ENCODE peak calls at places on chromosomes 12 and 14, in nine cellular contexts. K is ovary, R is breast epithelium, U is IMR-90, X is cardiac muscle cell, S is testis, M is transverse colon, J is astrocyte, A is thoracic aorta. O is an unnamed sample. For H3K4me1, the result is how much of the 10 kb centered on the place peaks cover.

GRCh38 chr12:674272-674781 is 11.1 kb upstream of the NINJ2 start:
- DNase-seq in K (no peak), R (no peak), U (peak), X (no peak), S (no peak), M (no peak), J (no peak), A (no peak), O (no peak)

GRCh38 chr12:39012870-39013269 is 107.5 kb upstream of the CPNE8 start:
- DNase-seq in K (no peak), R (no peak), U (no peak), X (no peak), S (no peak), M (no peak), J (peak), A (no peak), O (no peak)

GRCh38 chr14:100297320-100298300 is 8.6 kb downstream of the SLC25A29 start:
- DNase-seq in K (peak), R (peak), U (peak), X (no peak), S (peak), M (peak), J (peak), A (peak), O (no peak)

GRCh38 chr14:51539571-51540037 is 112.1 kb upstream of the FRMD6 start:
- DNase-seq in K (no peak), R (no peak), U (peak), X (no peak), S (no peak), M (no peak), J (peak), A (no peak), O (peak)

GRCh38 chr14:89550761-89551283 is 133.8 kb upstream of the FOXN3 start:
- DNase-seq in K (no peak), R (no peak), U (no peak), X (no peak), S (peak), M (no peak), J (peak), A (no peak), O (no peak)

GRCh38 chr12:15700595-15700994 is 88.6 kb downstream of the EPS8 start:
- DNase-seq in K (no peak), R (no peak), U (peak), X (no peak), S (no peak), M (no peak), J (peak), A (no peak), O (peak)

GRCh38 chr14:55951366-55952206 is 166.6 kb upstream of the PELI2 start:
- DNase-seq in K (no peak), R (no peak), U (no peak), X (no peak), S (no peak), M (no peak), J (peak), A (no peak), O (no peak)

GRCh38 chr14:35213869-35214387 is 78.3 kb upstream of the PSMA6 start:
- DNase-seq in K (no peak), R (no peak), U (peak), X (no peak), S (no peak), M (no peak), J (peak), A (no peak), O (peak)

GRCh38 chr14:91354979-91355685 is 62.5 kb downstream of the CCDC88C start:
- DNase-seq in K (no peak), R (no peak), U (no peak), X (no peak), S (no peak), M (peak), J (no peak), A (no peak), O (no peak)

GRCh38 chr14:91357272-91357671 is 60.3 kb downstream of the CCDC88C start:
- DNase-seq in K (no peak), R (no peak), U (no peak), X (no peak), S (no peak), M (no peak), J (no peak), A (no peak), O (no peak)

GRCh38 chr14:91358654-91359210 is 58.9 kb downstream of the CCDC88C start:
- DNase-seq in K (no peak), R (no peak), U (no peak), X (no peak), S (no peak), M (no peak), J (no peak), A (no peak), O (peak)

GRCh38 chr14:91356218-91356763 is 61.3 kb downstream of the CCDC88C start:
- DNase-seq in K (no peak), R (no peak), U (no peak), X (no peak), S (no peak), M (no peak), J (no peak), A (no peak), O (no peak)

DNA sequence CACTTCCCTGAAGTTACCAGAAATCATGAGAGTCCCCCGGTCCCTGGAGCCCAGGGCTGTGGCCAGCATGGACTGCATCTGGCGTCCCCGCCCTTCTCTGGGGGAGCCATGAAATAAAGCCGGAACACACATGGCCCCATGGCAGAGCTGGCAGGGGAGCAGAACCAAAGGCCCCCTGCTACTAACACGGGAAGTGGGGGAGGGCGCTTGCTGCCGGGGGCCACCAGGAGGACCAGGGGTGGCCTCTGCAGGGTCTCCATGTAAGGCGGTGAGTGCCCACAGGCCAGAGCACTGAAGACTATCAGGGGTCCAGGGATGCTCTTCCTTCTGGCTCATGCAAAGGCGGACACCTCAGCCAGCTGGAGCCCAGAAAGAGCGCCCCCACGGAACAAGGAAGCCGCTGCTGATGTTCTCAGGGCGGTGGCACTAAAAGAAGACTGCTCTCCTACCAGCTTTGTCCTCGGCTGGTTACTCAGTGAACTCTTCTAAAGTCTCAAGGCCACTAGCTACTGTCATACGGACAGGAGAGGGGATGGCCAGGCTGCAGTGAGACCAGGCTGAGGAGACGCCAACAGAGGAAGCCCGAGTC is 59.8 kb downstream of the CCDC88C start:
- DNase-seq in K (no peak), R (no peak), U (no peak), X (no peak), S (no peak), M (no peak), J (no peak), A (no peak), O (no peak)
- TF ChIP-seq CTCF in K (no peak), R (no peak), U (no peak), X (no peak), S (no peak), M (no peak), J (no peak), A (no peak), O (no peak)

GRCh38 chr12:54383041-54383609 is 1.4 kb downstream of the ZNF385A start:
- DNase-seq in K (no peak), R (no peak), U (peak), X (no peak), S (no peak), M (no peak), J (peak), A (no peak), O (peak)
- H3K4me1 ChIP-seq in K (under half), R (under half), U (under half), X (under half), S (under half), M (under half), J (under half), A (under half), O (under half)

DNA sequence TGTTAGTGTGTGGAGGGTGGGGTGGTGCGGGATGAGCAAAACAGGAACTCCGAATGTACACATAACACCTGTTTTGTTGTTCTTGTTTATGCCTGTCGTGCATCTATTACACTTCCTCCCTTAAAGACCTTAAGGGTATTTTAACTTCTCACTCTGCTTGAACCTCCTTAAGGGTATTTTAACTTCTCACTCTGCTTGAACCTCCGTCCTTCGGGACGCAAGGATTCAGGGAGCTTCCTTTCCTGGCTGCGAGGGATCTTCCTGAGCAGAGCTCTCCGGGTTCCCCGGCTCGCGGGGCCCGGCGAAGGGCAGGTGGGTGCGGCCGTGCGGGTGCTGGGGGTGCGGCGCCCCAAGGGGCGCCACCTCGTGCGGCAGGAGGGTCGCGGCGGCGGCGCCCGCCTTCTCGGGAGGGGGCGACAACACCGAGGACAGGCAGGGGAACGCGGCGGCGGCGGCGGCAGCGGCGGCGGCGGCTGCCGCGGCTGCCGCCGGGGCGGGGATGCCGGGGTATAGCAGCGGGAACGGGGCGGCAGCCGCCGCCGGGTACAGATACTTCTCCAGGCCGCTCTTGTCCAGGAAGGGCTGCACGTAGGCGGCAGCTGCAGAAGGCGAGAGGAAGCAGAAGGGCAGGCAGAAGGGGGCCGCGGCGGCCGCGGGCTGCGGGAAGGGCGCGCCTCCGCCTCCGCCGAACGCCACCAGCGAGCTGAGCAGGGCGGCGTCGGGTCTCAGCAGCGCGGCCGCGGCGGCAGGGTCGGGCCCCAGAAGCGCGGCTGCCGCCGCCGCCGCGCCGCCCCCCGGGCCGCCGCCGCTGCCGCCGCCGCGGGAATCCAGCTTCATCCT is 2.8 kb downstream of the BHLHE41 start:
- DNase-seq in K (peak), R (no peak), U (peak), X (peak), S (no peak), M (no peak), J (no peak), A (no peak), O (no peak)
- H3K27ac ChIP-seq in K (peak), R (peak), U (peak), X (no peak), S (peak), M (peak), J (peak), A (peak), O (no peak)

DNA sequence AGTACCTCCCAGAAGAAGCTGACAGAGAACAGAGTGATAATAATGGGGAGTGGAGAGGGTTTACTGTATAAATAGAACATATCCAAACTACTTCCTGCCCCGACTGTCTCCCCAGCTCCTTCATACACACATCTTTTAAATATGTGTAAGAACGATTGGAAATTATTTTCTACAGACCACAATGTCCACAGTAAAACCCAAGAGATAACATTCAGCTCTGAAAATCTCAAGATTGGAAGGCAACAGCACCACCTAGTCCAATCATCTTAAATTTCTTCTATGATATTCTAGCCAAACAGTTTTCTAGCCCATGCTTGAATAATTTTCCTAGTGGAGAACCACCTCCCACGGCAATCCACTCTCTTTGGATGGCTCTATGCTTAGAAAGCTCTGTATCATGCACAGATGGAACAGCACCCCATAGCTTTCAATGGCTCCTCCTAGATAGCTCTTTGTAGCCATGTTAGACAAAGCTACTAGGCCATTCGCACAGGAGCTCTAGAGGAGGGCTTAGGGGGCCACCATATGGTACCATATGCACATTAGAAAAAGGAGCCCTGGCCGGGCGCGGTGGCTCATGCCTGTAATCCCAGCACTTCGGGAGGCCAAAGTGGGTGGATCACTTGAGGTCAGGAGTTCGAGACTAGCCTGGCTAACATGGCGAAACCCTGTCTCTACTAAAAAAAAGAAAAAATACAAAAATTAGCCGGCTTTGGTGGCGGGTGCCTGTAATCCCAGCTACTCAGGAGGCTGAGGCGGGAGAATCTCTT is 18.1 kb downstream of the VDR start:
- DNase-seq in K (no peak), R (no peak), U (peak), X (no peak), S (no peak), M (no peak), J (peak), A (no peak), O (no peak)
- TF ChIP-seq CTCF in K (no peak), R (no peak), U (no peak), X (no peak), S (no peak), M (no peak), J (no peak), A (no peak), O (no peak)

DNA sequence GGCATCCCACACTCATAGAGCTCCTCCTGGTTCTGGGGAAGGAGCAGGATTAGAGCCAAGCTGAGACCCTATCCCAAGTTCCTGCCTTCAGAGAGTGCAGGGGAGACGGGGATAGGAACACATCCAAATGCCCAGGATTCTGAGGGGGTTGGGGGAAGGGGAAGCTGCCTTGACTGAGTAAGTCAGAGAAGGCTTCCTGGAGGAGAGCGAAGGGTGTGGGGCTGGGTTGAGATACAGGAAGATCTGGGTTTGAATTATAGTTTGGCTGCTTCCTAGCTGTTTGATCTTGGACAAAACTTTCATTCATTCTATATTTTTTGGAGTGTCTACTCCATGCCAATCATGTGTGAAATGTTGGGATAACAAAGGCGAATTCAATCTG is 8.0 kb upstream of the AQP2 start:
- DNase-seq in K (no peak), R (no peak), U (no peak), X (no peak), S (no peak), M (no peak), J (no peak), A (no peak), O (no peak)
- H3K4me1 ChIP-seq in K (under half), R (under half), U (under half), X (under half), S (under half), M (under half), J (under half), A (under half), O (under half)

GRCh38 chr12:68785823-68786222 is 22.2 kb upstream of the MDM2 start:
- DNase-seq in K (no peak), R (no peak), U (no peak), X (no peak), S (no peak), M (no peak), J (no peak), A (no peak), O (no peak)

GRCh38 chr12:68789144-68789878 is 18.7 kb upstream of the MDM2 start:
- DNase-seq in K (no peak), R (no peak), U (no peak), X (no peak), S (no peak), M (no peak), J (no peak), A (no peak), O (no peak)

GRCh38 chr12:68788554-68789143 is 19.3 kb upstream of the MDM2 start:
- DNase-seq in K (no peak), R (no peak), U (no peak), X (no peak), S (no peak), M (no peak), J (no peak), A (no peak), O (no peak)

GRCh38 chr12:68785358-68785757 is 22.6 kb upstream of the MDM2 start:
- DNase-seq in K (no peak), R (no peak), U (peak), X (no peak), S (no peak), M (no peak), J (no peak), A (no peak), O (peak)

GRCh38 chr12:68786929-68787328 is 21.0 kb upstream of the MDM2 start:
- DNase-seq in K (no peak), R (no peak), U (no peak), X (no peak), S (no peak), M (no peak), J (no peak), A (no peak), O (no peak)
- H3K27ac ChIP-seq in K (no peak), R (peak), U (no peak), X (peak), S (peak), M (peak), J (no peak), A (peak), O (peak)

GRCh38 chr14:53128303-53128702 is 24.8 kb downstream of the DDHD1 start:
- DNase-seq in K (no peak), R (no peak), U (no peak), X (no peak), S (no peak), M (no peak), J (no peak), A (no peak), O (no peak)
- TF ChIP-seq CTCF in K (no peak), R (no peak), U (no peak), X (no peak), S (no peak), M (no peak), J (no peak), A (no peak), O (no peak)

DNA sequence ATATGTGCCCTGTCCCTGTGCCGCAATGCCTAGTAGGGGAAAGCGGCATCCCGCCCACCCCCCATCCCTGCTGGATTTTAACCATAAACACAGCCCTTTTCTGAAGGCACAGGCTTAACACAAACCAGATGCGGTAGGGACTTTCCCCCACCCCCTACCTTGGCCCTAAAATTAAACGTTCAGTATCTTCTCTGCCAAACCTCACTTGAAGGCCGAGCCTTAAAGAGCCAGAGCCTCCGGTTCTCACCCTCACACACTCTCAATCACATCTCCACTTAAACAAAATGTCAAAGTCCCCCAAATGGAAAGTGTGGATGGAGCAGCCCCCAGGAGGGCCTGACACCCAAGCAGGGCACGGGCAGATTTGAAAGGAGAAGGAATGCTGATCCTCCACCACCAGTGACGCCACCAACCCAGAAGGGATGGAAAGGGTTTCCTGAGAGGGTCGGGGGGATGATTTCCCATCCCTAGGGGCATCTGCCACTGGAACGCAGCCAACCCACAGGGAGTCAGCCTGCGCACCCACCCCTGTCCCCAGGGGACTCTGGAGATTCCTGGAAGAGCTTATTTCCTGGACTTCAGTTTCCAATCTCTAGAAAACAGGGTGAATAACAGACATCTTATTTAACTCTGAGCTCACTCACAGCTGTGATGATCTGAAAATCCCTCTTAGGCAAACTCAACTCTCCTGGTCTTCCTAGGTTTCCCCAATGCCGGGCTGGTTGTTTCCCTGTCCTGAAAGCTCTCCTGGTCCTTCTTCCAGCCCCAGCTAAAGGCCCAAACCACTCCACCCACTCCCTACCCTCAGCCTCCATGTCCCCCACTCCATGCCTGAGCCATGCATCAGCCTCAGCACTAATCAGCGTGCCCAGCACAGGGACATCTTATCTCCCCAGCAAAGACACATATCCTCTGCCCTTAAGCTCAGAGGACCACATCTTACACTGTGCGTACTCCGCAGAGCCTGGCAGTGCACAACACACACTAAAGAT is 26.3 kb downstream of the ACTN1 start:
- DNase-seq in K (peak), R (no peak), U (peak), X (peak), S (peak), M (no peak), J (peak), A (no peak), O (peak)
- H3K4me1 ChIP-seq in K (under half), R (half or more), U (half or more), X (under half), S (half or more), M (half or more), J (half or more), A (half or more), O (half or more)

O was measured in foreskin keratinocyte.